ENCODE peak calls at places on chromosomes 6 and 20, in six cellular contexts. M, E, W, R, A and X are unnamed samples.

GRCh38 chr20:39855056-39855455 is 834.0 kb downstream of the MAFB start:
- DNase-seq in M (no peak), E (no peak), W (no peak), R (no peak), A (peak; percentile 61), X (no peak)

GRCh38 chr6:105986998-105987397 is 99.1 kb upstream of the PRDM1 start:
- DNase-seq in M (no peak), E (no peak), W (no peak), R (no peak), A (peak; percentile 59), X (no peak)

GRCh38 chr20:608970-609369 is 1.1 kb downstream of the TCF15 start:
- DNase-seq in M (no peak), E (no peak), W (no peak), R (no peak), A (no peak), X (no peak)

GRCh38 chr6:104118274-104118673 is 741.4 kb downstream of the HACE1 start:
- DNase-seq in M (peak; percentile 23), E (no peak), W (no peak), R (no peak), A (peak; percentile 19), X (no peak)

GRCh38 chr20:61895016-61895415 is 170.7 kb downstream of the TAF4 start:
- DNase-seq in M (no peak), E (no peak), W (no peak), R (no peak), A (no peak), X (no peak)

GRCh38 chr6:55869731-55870130 is 5.7 kb downstream of the BMP5 start:
- DNase-seq in M (no peak), E (no peak), W (no peak), R (no peak), A (no peak), X (no peak)

GRCh38 chr6:28653876-28654275 is 128.2 kb downstream of the GPX5 start:
- DNase-seq in M (no peak), E (no peak), W (no peak), R (no peak), A (peak; percentile 7), X (no peak)

GRCh38 chr6:132465530-132466485 is 47.1 kb downstream of the STX7 start:
- DNase-seq in M (no peak), E (no peak), W (no peak), R (no peak), A (no peak), X (no peak)

GRCh38 chr20:22805219-22805618 is 220.8 kb upstream of the FOXA2 start:
- DNase-seq in M (no peak), E (no peak), W (peak; percentile 42), R (peak; percentile 80), A (peak; percentile 78), X (no peak)

GRCh38 chr6:160420253-160420968 is 72.2 kb downstream of the SLC22A3 start:
- DNase-seq in M (no peak), E (no peak), W (no peak), R (no peak), A (no peak), X (no peak)

GRCh38 chr6:106927531-106928398 is 46.8 kb downstream of the CD24 start:
- DNase-seq in M (no peak), E (peak; percentile 87), W (peak; percentile 90), R (peak; percentile 79), A (peak; percentile 48), X (peak; percentile 53)

GRCh38 chr6:91387290-91388062 is 800.6 kb upstream of the MAP3K7 start:
- DNase-seq in M (no peak), E (peak; percentile 8), W (peak; percentile 83), R (no peak), A (no peak), X (no peak)

GRCh38 chr6:144036064-144036873 is 28.2 kb upstream of the PLAGL1 start:
- DNase-seq in M (no peak), E (peak; percentile 57), W (peak; percentile 36), R (peak; percentile 23), A (peak; percentile 74), X (no peak)

GRCh38 chr6:158232445-158233213 is 64.5 kb downstream of the GTF2H5 start:
- DNase-seq in M (no peak), E (peak; percentile 63), W (peak; percentile 61), R (peak; percentile 75), A (peak; percentile 82), X (peak; percentile 19)

GRCh38 chr6:159501558-159501957 is 191.5 kb downstream of the SOD2 start:
- DNase-seq in M (no peak), E (no peak), W (no peak), R (no peak), A (no peak), X (no peak)

GRCh38 chr6:154166140-154166539 is 127.1 kb downstream of the OPRM1 start:
- DNase-seq in M (no peak), E (no peak), W (peak; percentile 60), R (no peak), A (no peak), X (no peak)

GRCh38 chr20:34907616-34908469 is 31.4 kb downstream of the ACSS2 start:
- DNase-seq in M (peak; percentile 90), E (peak; percentile 17), W (no peak), R (peak; percentile 73), A (peak; percentile 89), X (no peak)

GRCh38 chr20:33554914-33555420 is 65.1 kb downstream of the CBFA2T2 start:
- DNase-seq in M (peak; percentile 24), E (peak; percentile 33), W (peak; percentile 84), R (peak; percentile 91), A (peak; percentile 86), X (peak; percentile 98)

GRCh38 chr6:7535498-7535897 is 6.0 kb upstream of the DSP start:
- DNase-seq in M (no peak), E (no peak), W (no peak), R (no peak), A (peak; percentile 83), X (no peak)

GRCh38 chr6:116405147-116405546 is 34.4 kb downstream of the DSE start:
- DNase-seq in M (no peak), E (peak; percentile 57), W (peak; percentile 42), R (peak; percentile 28), A (peak; percentile 83), X (peak; percentile 87)

GRCh38 chr6:30857537-30857936 is 26.8 kb upstream of the DDR1 start:
- DNase-seq in M (no peak), E (no peak), W (no peak), R (no peak), A (no peak), X (no peak)

GRCh38 chr6:157329829-157330228 is 6.5 kb upstream of the TMEM242 start:
- DNase-seq in M (no peak), E (no peak), W (no peak), R (no peak), A (peak; percentile 46), X (no peak)

GRCh38 chr6:70060680-70061079 is 194.3 kb downstream of the COL19A1 start:
- DNase-seq in M (no peak), E (no peak), W (no peak), R (no peak), A (no peak), X (no peak)

GRCh38 chr20:25084616-25085187 is 2.8 kb upstream of the VSX1 start:
- DNase-seq in M (no peak), E (peak; percentile 50), W (peak; percentile 72), R (no peak), A (no peak), X (no peak)
- TF ChIP-seq EZH2 in M (no peak), E (peak; percentile 12), W (peak; percentile 82), R (peak; percentile 55), A (no peak), X (no peak)

DNA sequence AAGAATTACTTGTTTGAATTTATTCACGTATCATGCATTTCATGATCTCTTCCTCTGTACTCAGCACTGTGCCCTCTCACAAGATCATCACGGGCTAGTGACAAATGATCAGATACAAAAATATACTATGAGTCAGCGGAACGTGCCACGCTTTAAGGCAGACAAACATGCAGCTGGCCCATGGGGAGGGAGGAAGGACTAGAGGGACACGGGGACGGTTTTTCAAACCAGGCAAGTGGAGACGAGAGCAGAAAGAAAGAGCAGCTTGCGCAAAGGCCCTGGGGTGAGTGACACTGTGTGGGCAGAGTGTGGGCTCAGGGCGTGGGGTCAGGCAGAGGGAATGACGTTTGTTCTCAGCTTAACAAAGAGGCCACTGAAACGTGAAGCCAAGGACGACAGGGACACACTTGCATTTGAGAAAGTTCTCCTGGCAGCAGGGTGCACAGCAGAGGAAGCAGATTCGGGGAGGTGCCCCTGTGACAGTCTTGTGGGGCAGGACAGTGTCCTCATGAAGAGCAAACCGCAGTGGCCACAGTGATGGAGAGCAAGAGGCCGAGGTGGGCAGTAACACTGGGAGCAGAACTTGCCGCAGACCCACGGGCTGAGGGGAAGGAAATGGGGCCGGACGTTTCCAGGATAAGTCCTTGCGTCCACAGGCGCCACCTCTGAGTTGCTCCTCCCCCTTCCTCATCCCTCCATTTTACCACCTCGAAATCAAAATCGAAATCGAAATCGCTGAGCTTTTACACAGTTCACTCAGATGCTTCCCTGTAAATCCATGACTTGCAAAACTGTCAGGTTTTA is 6.9 kb upstream of the RPS6KA2 start:
- DNase-seq in M (no peak), E (no peak), W (no peak), R (no peak), A (peak; percentile 25), X (peak; percentile 73)
- TF ChIP-seq EZH2phosphoT487 in M (no peak), E (no peak), W (no peak), R (no peak), A (no peak), X (no peak)

GRCh38 chr6:14736231-14736953 is 509.5 kb upstream of the JARID2 start:
- DNase-seq in M (no peak), E (no peak), W (no peak), R (no peak), A (no peak), X (no peak)
- H3K4me1 ChIP-seq in M (peaks cover 24% of the 10 kb centered on the region), E (no peaks in the 10 kb centered on the region), W (peaks cover 10% of the 10 kb centered on the region), R (no peaks in the 10 kb centered on the region), A (peaks cover 36% of the 10 kb centered on the region), X (no peaks in the 10 kb centered on the region)

GRCh38 chr20:63253438-63254236 is 626 bp downstream of the NKAIN4 start:
- DNase-seq in M (no peak), E (peak; percentile 91), W (peak; percentile 84), R (peak; percentile 55), A (peak; percentile 36), X (no peak)
- TF ChIP-seq EZH2 in M (no peak), E (no peak), W (peak; percentile 45), R (peak; percentile 59), A (peak; percentile 84), X (no peak)

GRCh38 chr20:37972256-37973058 is 60.8 kb downstream of the TTI1 start:
- DNase-seq in M (no peak), E (no peak), W (peak; percentile 34), R (no peak), A (no peak), X (no peak)

GRCh38 chr20:37969949-37970855 is 63.1 kb downstream of the TTI1 start:
- DNase-seq in M (no peak), E (no peak), W (no peak), R (no peak), A (peak; percentile 64), X (no peak)

GRCh38 chr20:37970856-37971245 is 62.4 kb downstream of the TTI1 start:
- DNase-seq in M (no peak), E (no peak), W (no peak), R (no peak), A (no peak), X (no peak)

GRCh38 chr20:37971561-37972127 is 61.6 kb downstream of the TTI1 start:
- DNase-seq in M (no peak), E (no peak), W (no peak), R (no peak), A (no peak), X (no peak)

GRCh38 chr20:37968726-37969401 is 64.4 kb downstream of the TTI1 start:
- DNase-seq in M (no peak), E (peak; percentile 58), W (peak; percentile 45), R (no peak), A (peak; percentile 18), X (no peak)
- TF ChIP-seq EZH2phosphoT487 in M (no peak), E (no peak), W (no peak), R (no peak), A (no peak), X (no peak)